ENCODE peak calls at places on chromosome X, in ten cellular contexts. S is endothelial cell of umbilical vein, O is prostate gland, W is upper lobe of left lung, I is breast epithelium, C is HepG2, K is GM12878, Y is sigmoid colon, U is H1, M is transverse colon. Z is an unnamed sample.

GRCh38 chrX:132292753-132293152 is 73.5 kb upstream of the RAP2C start:
- DNase-seq in S (peak; percentile 35), O (peak; percentile 6), W (no peak), I (no peak), C (peak; percentile 57), K (peak; percentile 19), Y (no peak), U (no peak), M (peak; percentile 12), Z (no peak)

GRCh38 chrX:136271300-136271699 is 20.1 kb upstream of the MAP7D3 start:
- DNase-seq in S (peak; percentile 36), O (no peak), W (no peak), I (no peak), C (no peak), K (no peak), Y (no peak), U (no peak), M (no peak), Z (no peak)

GRCh38 chrX:152428089-152428488 is 23.0 kb downstream of the GABRA3 start:
- DNase-seq in S (no peak), O (no peak), W (no peak), I (no peak), C (no peak), K (no peak), Y (no peak), U (no peak), M (no peak), Z (no peak)

GRCh38 chrX:152905081-152905420 is 7.2 kb downstream of the ZNF185 start:
- DNase-seq in S (no peak), O (no peak), W (no peak), I (no peak), C (no peak), K (no peak), Y (no peak), U (no peak), M (no peak), Z (no peak)

GRCh38 chrX:34653811-34654210 is 3.3 kb downstream of the TMEM47 start:
- DNase-seq in S (peak; percentile 56), O (no peak), W (no peak), I (no peak), C (no peak), K (no peak), Y (no peak), U (no peak), M (no peak), Z (no peak)

GRCh38 chrX:73581002-73581628 is 18.1 kb downstream of the CHIC1 start:
- DNase-seq in S (peak; percentile 12), O (no peak), W (no peak), I (no peak), C (no peak), K (no peak), Y (no peak), U (no peak), M (no peak), Z (no peak)

GRCh38 chrX:108453841-108454240 is 14.2 kb downstream of the COL4A5 start:
- DNase-seq in S (peak; percentile 1), O (no peak), W (no peak), I (no peak), C (no peak), K (no peak), Y (no peak), U (no peak), M (no peak), Z (no peak)

GRCh38 chrX:134251241-134251640 is 14.3 kb downstream of the CCDC160 start:
- DNase-seq in S (no peak), O (no peak), W (no peak), I (no peak), C (no peak), K (no peak), Y (no peak), U (no peak), M (no peak), Z (no peak)

GRCh38 chrX:153557618-153558017 is 40.2 kb downstream of the ATP2B3 start:
- DNase-seq in S (no peak), O (no peak), W (no peak), I (no peak), C (no peak), K (no peak), Y (no peak), U (no peak), M (no peak), Z (no peak)

GRCh38 chrX:44290718-44291117 is 52.8 kb downstream of the EFHC2 start:
- DNase-seq in S (no peak), O (no peak), W (no peak), I (no peak), C (no peak), K (no peak), Y (no peak), U (no peak), M (no peak), Z (no peak)

GRCh38 chrX:153055827-153056748 is at the start of gene PNMA3:
- DNase-seq in S (no peak), O (no peak), W (peak; percentile 81), I (no peak), C (no peak), K (no peak), Y (no peak), U (no peak), M (no peak), Z (no peak)

GRCh38 chrX:12505127-12505526 is 286.1 kb upstream of the PRPS2 start:
- DNase-seq in S (no peak), O (no peak), W (no peak), I (no peak), C (no peak), K (no peak), Y (no peak), U (no peak), M (no peak), Z (no peak)

GRCh38 chrX:44451056-44451455 is 91.6 kb downstream of the FUNDC1 start:
- DNase-seq in S (no peak), O (no peak), W (no peak), I (no peak), C (no peak), K (no peak), Y (no peak), U (no peak), M (no peak), Z (no peak)

GRCh38 chrX:47644557-47645091 is 5.7 kb downstream of the ELK1 start:
- DNase-seq in S (no peak), O (no peak), W (no peak), I (no peak), C (no peak), K (no peak), Y (no peak), U (no peak), M (no peak), Z (no peak)

DNA sequence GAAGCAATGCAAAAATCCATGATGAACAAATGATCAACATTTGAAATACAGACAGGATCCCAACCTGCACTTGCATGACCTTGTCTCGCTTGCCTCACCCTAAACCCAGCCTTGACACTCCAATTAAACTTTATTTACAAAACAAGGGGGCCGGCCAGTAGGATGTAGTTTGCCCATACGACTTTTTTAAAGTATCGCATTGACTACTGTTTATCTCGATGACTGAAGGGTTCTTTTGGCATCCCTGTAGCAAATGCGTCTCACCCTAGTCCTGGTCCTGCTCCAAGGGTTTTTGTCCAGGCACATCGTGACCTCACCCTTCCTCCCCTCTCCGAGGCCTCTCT is 430 bp upstream of the SLC25A5 start:
- DNase-seq in S (no peak), O (no peak), W (no peak), I (no peak), C (no peak), K (no peak), Y (no peak), U (no peak), M (no peak), Z (no peak)
- TF ChIP-seq POLR2AphosphoS5 in S (no peak), O (no peak), W (no peak), I (no peak), C (no peak), K (no peak), Y (no peak), U (no peak), M (no peak), Z (no peak)

GRCh38 chrX:119602701-119603255 is 3.4 kb downstream of the NKRF start:
- DNase-seq in S (no peak), O (no peak), W (no peak), I (no peak), C (no peak), K (no peak), Y (no peak), U (no peak), M (no peak), Z (no peak)

GRCh38 chrX:119604778-119605177 is 1.4 kb downstream of the NKRF start:
- DNase-seq in S (peak; percentile 2), O (no peak), W (no peak), I (no peak), C (no peak), K (no peak), Y (no peak), U (no peak), M (no peak), Z (no peak)

GRCh38 chrX:119605739-119606507 is at the start of gene NKRF:
- DNase-seq in S (peak; percentile 92), O (peak; percentile 87), W (peak; percentile 94), I (peak; percentile 85), C (peak; percentile 82), K (peak; percentile 78), Y (peak; percentile 97), U (peak; percentile 56), M (peak; percentile 94), Z (no peak)

GRCh38 chrX:119606508-119607389 is 525 bp upstream of the NKRF start:
- DNase-seq in S (no peak), O (no peak), W (no peak), I (no peak), C (no peak), K (no peak), Y (no peak), U (no peak), M (no peak), Z (peak; percentile 90)

DNA sequence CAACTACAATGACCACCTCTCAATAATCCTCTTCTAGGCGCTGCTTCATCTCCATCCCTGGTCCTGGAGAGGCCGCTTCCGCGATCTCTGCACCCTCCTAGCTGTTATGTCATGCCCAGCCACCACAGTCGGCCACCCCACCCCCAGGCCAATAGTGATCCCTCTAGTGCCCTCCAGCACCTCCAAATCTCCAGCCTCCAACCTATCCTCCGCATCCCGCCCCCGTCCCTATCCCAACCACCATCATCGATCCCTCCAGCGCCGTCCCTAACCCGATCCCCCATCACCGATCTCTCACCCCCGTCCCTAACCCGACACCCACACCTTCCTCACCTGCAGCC is 856 bp downstream of the NKRF start:
- DNase-seq in S (peak; percentile 1), O (no peak), W (no peak), I (no peak), C (peak; percentile 3), K (no peak), Y (no peak), U (no peak), M (no peak), Z (no peak)
- TF ChIP-seq POLR2A in S (no peak), O (no peak), W (no peak), I (no peak), C (no peak), K (no peak), Y (no peak), U (no peak), M (no peak), Z (no peak)

GRCh38 chrX:1059576-1060561 is 152.6 kb downstream of the CRLF2 start:
- DNase-seq in S (no peak), O (no peak), W (no peak), I (no peak), C (no peak), K (no peak), Y (no peak), U (no peak), M (no peak), Z (no peak)
- H3K9me3 ChIP-seq in S (peaks cover 2% of the 10 kb centered on the region), O (no peaks in the 10 kb centered on the region), W (peaks cover 4% of the 10 kb centered on the region), I (peaks cover 24% of the 10 kb centered on the region), C (no peaks in the 10 kb centered on the region), K (no peaks in the 10 kb centered on the region), Y (peaks cover 6% of the 10 kb centered on the region), U (no peaks in the 10 kb centered on the region), M (peaks cover 16% of the 10 kb centered on the region), Z (no peaks in the 10 kb centered on the region)

GRCh38 chrX:129523076-129524055 is at the start of gene SMARCA1:
- DNase-seq in S (peak; percentile 42), O (peak; percentile 36), W (peak; percentile 80), I (peak; percentile 51), C (peak; percentile 65), K (no peak), Y (peak; percentile 86), U (no peak), M (peak; percentile 17), Z (no peak)
- TF ChIP-seq POLR2AphosphoS5 in S (no peak), O (no peak), W (peak; percentile 24), I (no peak), C (peak; percentile 85), K (no peak), Y (peak; percentile 56), U (peak; percentile 76), M (peak; percentile 9), Z (peak; percentile 77)